ENCODE peak calls at places on chromosomes 11 and 22, in four cellular contexts. S is fibroblast of lung, W is PC-9, H is HCT116. K is an unnamed sample.

GRCh38 chr22:23911318-23911980 is 17.3 kb downstream of the MIF start:
- DNase-seq in W (no peak), H (no peak), S (no peak), K (no peak)

GRCh38 chr11:8110396-8110795 is 29.4 kb downstream of the TUB start:
- DNase-seq in S (no peak), W (no peak), H (no peak), K (no peak)

GRCh38 chr22:42993651-42994275 is 21.2 kb downstream of the PACSIN2 start:
- DNase-seq in H (no peak), S (peak), W (no peak), K (no peak)

GRCh38 chr11:132301900-132302299 is 931.5 kb downstream of the NTM start:
- DNase-seq in H (no peak), S (no peak), W (no peak), K (no peak)

GRCh38 chr11:22732588-22732987 is 66.2 kb downstream of the GAS2 start:
- DNase-seq in H (no peak), W (no peak), S (no peak), K (no peak)

GRCh38 chr11:68039526-68040086 is 781 bp downstream of the TCIRG1 start:
- DNase-seq in S (no peak), W (no peak), H (no peak), K (no peak)

GRCh38 chr11:29616611-29617010 is 400.2 kb downstream of the KCNA4 start:
- DNase-seq in W (no peak), H (no peak), S (peak), K (no peak)

GRCh38 chr11:19079643-19080440 is 19.3 kb upstream of the MRGPRX2 start:
- DNase-seq in W (peak), H (peak), S (peak), K (peak)

GRCh38 chr22:42621505-42622002 is 6.9 kb upstream of the POLDIP3 start:
- DNase-seq in W (peak), S (peak), H (peak), K (peak)

GRCh38 chr11:93957553-93957952 is 63.6 kb upstream of the HEPHL1 start:
- DNase-seq in H (no peak), S (no peak), W (no peak), K (no peak)
- H3K4me3 ChIP-seq in H (no peak), S (no peak), W (no peak), K (no peak)

DNA sequence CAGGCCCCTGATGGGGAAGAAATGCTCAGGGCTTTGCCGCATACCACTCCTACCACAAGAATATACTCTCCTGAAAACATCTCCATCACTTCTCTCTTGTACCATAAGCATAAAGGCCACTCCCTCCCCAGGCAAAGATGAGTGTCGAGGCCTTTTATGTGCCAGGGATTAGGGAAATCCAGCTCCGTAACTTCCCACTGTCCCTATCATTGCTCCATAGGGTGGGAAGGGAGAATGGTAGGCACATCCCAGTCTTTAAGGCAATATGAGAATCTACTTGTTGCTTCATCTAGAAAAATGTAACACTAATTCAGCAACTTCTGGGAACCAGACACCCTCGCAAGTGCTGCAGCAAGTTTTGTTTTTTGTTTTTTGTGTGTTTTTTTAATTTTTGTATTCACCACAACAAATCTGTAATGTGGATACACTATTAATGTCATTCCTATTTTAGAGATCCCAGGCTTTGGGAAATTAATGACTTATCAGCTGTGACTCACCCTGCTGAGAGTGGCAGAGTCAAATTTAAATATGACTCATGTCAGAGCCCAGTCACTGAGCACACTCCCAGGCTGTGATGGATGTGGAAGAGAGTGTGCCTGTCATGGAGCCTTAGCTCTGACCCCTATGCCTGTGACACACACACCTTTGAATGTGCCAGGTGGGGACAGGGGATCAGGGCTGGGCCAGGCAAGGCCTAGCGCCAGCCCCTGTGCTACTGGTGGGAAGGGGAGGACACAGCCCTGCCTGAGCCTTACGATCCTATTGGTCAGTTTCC is 23.4 kb downstream of the PANX1 start:
- DNase-seq in W (peak), H (peak), S (peak), K (peak)
- H3K4me2 ChIP-seq in W (peak), H (peak), S (peak), K (no peak)

GRCh38 chr22:45285431-45286058 is 796 bp downstream of the UPK3A start:
- DNase-seq in H (no peak), W (no peak), S (no peak), K (no peak)

GRCh38 chr22:45280583-45280972 is 4.2 kb upstream of the UPK3A start:
- DNase-seq in W (no peak), H (no peak), S (no peak), K (no peak)

GRCh38 chr22:45280995-45281394 is 3.8 kb upstream of the UPK3A start:
- DNase-seq in H (no peak), W (no peak), S (no peak), K (no peak)

GRCh38 chr22:45286854-45287551 is 2.3 kb downstream of the UPK3A start:
- DNase-seq in H (no peak), W (no peak), S (no peak), K (no peak)

GRCh38 chr22:45284705-45285305 is at the start of gene UPK3A:
- DNase-seq in S (no peak), W (peak), H (peak), K (peak)
- H3K4me3 ChIP-seq in S (no peak), W (peak), H (peak), K (peak)

DNA sequence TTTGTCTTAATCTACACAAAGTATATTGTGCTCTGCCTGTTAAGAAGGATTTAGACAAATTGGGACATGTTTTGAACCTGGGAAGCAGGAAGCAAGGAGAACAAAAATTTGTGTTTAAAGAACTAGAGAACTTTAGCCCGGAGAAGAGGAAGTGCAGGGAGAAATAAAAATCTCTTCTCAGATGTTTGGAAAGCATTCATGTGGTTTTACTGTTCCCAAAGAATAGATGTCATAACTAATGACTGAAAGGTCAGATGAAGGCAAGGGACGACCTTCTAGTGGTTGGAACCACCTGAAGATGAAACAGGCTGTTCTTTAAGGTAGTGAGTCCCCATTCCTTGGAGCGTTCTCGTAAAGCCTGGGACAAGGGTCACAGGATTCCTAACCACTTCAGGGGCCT is 38.3 kb downstream of the IRAG1 start:
- DNase-seq in W (no peak), H (peak), S (peak), K (no peak)
- H3K4me2 ChIP-seq in W (peak), H (peak), S (no peak), K (no peak)

DNA sequence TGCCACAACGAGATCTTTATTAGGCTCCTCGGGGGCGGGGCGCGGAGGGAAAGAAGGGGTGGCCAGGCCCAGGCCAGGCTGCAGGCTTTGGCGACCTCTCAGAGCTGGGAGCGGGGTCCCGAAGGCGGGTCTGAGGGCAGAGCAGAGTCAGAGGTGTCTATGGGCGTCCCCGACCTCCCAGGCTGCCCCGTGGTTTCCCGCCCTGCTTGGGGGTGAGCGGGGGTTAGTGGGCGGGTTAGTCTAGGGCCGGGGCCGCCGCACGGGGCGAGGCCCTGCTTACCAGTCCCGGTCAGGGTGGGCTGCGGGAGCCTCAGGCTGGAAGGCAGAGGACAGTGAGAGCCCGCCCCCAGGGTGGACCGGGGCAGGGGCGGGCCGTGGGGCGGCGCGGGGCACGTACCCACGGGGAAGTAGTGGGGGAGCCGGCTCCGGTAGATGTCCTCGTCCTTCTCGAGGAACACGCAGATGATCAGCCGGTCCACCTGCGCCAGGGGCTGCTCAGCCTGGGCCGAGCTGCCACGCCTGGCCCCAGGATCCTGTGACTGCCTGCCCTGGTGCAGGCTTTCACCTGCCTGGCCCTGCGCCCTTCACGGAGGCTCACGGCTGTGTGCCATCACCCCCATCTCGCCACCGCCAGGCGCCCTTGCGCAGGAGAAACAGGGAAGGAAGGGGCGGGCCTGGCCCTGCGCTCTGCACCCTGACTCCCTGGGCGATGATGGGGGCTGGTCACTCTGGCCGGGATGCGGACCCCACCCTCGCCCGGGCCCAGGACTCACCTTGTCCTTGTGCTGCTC is 12.5 kb downstream of the OTUB1 start:
- DNase-seq in S (no peak), H (no peak), W (no peak), K (no peak)
- H3K4me3 ChIP-seq in S (no peak), H (no peak), W (no peak), K (peak)

DNA sequence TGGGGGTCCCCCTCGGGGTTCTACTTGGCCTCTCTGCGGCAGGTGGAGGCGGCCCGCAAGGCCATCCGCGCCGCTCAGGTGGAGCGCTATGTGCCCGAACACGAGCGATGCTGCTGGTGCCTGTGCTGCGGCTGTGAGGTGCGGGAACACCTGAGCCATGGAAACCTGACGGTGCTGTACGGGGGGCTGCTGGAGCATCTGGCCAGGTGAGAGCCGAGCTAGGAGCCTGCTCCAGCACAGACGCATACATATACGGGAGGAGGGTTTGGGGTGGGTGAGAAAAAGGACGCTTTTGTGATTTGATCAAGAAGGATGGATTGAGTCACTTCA is 415 bp downstream of the CENATAC start:
- DNase-seq in H (no peak), S (no peak), W (no peak), K (peak)
- H3K4me2 ChIP-seq in H (peak), S (peak), W (peak), K (peak)

GRCh38 chr22:17375914-17376614 is 6.8 kb downstream of the CECR2 start:
- DNase-seq in H (no peak), W (no peak), S (no peak), K (no peak)
- H3K4me3 ChIP-seq in H (no peak), W (no peak), S (no peak), K (no peak)

DNA sequence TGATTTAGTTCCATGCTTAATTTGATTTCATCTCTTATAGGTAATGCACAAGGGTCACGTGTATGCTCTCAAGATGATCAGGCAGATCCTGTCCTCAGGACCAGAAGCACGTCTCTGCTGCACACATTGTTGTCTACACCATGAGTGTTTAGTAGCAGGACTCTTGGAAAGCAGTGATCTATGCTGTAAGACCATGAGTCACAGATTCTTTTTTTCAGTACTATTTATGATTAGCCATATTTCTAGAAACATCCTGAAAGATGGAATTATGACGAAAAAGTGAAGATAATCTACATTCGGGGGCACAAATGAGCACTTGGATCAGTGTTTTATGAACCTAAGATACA is 29.6 kb downstream of the ZBED4 start:
- DNase-seq in H (no peak), W (no peak), S (peak), K (no peak)
- H3K4me2 ChIP-seq in H (no peak), W (no peak), S (no peak), K (no peak)